ENCODE peak calls at places on chromosome 1, in six cellular contexts. One of them, this sample, is unnamed.

GRCh38 chr1:175906370-175906769 is 163.0 kb upstream of the TNR start:
- DNase-seq in fibroblast of lung: no peak
- DNase-seq in psoas muscle: no peak
- DNase-seq in GM13977: no peak
- DNase-seq in pancreas: no peak
- DNase-seq in right atrium auricular region: no peak
- DNase-seq in this sample: no peak

GRCh38 chr1:1191734-1192133 is 14.7 kb downstream of the TNFRSF18 start:
- DNase-seq in GM13977: no peak
- DNase-seq in fibroblast of lung: no peak
- DNase-seq in psoas muscle: no peak
- DNase-seq in right atrium auricular region: no peak
- DNase-seq in pancreas: no peak
- DNase-seq in this sample: no peak

GRCh38 chr1:64969305-64970066 is 3.1 kb upstream of the JAK1 start:
- DNase-seq in psoas muscle: no peak
- DNase-seq in GM13977: no peak
- DNase-seq in right atrium auricular region: no peak
- DNase-seq in pancreas: no peak
- DNase-seq in fibroblast of lung: peak; percentile 45
- DNase-seq in this sample: no peak

GRCh38 chr1:39988618-39989343 is 33.8 kb downstream of the MFSD2A start:
- DNase-seq in psoas muscle: no peak
- DNase-seq in pancreas: no peak
- DNase-seq in GM13977: no peak
- DNase-seq in fibroblast of lung: no peak
- DNase-seq in right atrium auricular region: no peak
- DNase-seq in this sample: no peak

GRCh38 chr1:88228153-88228552 is 455.9 kb upstream of the PKN2 start:
- DNase-seq in right atrium auricular region: no peak
- DNase-seq in GM13977: no peak
- DNase-seq in fibroblast of lung: no peak
- DNase-seq in psoas muscle: no peak
- DNase-seq in pancreas: no peak
- DNase-seq in this sample: no peak

GRCh38 chr1:228045871-228046270 is 36.6 kb upstream of the ARF1 start:
- DNase-seq in fibroblast of lung: no peak
- DNase-seq in pancreas: no peak
- DNase-seq in GM13977: no peak
- DNase-seq in right atrium auricular region: no peak
- DNase-seq in psoas muscle: no peak
- DNase-seq in this sample: no peak

GRCh38 chr1:42417191-42417590 is 36.6 kb downstream of the RIMKLA start:
- DNase-seq in right atrium auricular region: no peak
- DNase-seq in fibroblast of lung: no peak
- DNase-seq in GM13977: no peak
- DNase-seq in psoas muscle: no peak
- DNase-seq in pancreas: no peak
- DNase-seq in this sample: no peak

GRCh38 chr1:206583461-206584264 is 28.6 kb downstream of the EIF2D start:
- DNase-seq in GM13977: peak; percentile 71
- DNase-seq in psoas muscle: peak; percentile 75
- DNase-seq in fibroblast of lung: peak; percentile 75
- DNase-seq in pancreas: peak; percentile 75
- DNase-seq in right atrium auricular region: peak; percentile 87
- DNase-seq in this sample: peak; percentile 78

GRCh38 chr1:210828996-210829596 is 304.9 kb downstream of the KCNH1 start:
- DNase-seq in pancreas: no peak
- DNase-seq in fibroblast of lung: no peak
- DNase-seq in right atrium auricular region: no peak
- DNase-seq in psoas muscle: no peak
- DNase-seq in GM13977: no peak
- DNase-seq in this sample: no peak

GRCh38 chr1:63063367-63063766 is 259.0 kb upstream of the FOXD3 start:
- DNase-seq in psoas muscle: no peak
- DNase-seq in pancreas: no peak
- DNase-seq in fibroblast of lung: no peak
- DNase-seq in GM13977: no peak
- DNase-seq in right atrium auricular region: no peak
- DNase-seq in this sample: no peak
- TF ChIP-seq CTCF in psoas muscle: no peak
- TF ChIP-seq CTCF in pancreas: no peak
- TF ChIP-seq CTCF in fibroblast of lung: no peak
- TF ChIP-seq CTCF in GM13977: peak; percentile 35
- TF ChIP-seq CTCF in right atrium auricular region: no peak
- TF ChIP-seq CTCF in this sample: peak; percentile 24

DNA sequence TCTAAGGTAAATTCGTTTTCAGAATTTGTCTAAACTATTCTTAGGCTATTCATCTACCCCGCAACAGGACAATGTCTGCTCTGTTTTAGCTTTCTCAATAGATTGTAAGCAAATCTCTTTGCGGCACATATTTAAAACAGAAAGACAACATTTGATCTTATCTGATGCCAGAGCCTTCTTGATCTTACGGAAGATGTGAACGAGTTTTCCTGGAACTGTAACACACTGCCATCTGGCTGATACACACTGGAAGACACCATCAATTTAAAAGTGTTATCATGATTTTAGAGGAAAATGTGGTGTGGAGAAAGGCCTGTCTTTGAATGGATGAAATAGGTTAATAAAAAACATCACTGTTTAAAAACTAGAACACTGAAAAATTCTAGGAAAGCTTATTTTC is 36.1 kb downstream of the COA6 start:
- DNase-seq in psoas muscle: no peak
- DNase-seq in pancreas: no peak
- DNase-seq in fibroblast of lung: peak; percentile 21
- DNase-seq in right atrium auricular region: no peak
- DNase-seq in GM13977: no peak
- DNase-seq in this sample: no peak
- TF ChIP-seq CTCF in psoas muscle: no peak
- TF ChIP-seq CTCF in pancreas: no peak
- TF ChIP-seq CTCF in fibroblast of lung: peak; percentile 21
- TF ChIP-seq CTCF in right atrium auricular region: no peak
- TF ChIP-seq CTCF in GM13977: peak; percentile 24
- TF ChIP-seq CTCF in this sample: no peak

DNA sequence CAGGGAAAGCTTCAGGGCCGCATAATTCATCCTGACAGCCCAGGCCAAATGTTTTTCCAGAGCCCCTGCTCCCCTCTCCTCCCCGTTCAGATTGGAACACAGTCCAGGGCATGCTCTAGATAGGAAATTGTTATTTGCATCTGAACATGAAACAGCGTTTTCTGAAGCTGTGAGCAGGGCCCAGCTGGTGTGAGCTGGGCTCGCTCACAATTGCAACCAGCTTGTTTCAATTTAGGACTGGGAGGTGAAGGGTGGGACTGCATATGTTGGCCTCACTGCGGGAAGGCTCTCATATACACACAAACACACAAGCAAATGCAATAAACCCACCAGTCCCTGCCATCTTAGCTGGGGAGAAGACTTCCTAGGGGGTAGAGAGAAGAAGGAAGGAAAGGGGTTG is 253.3 kb upstream of the USP24 start:
- DNase-seq in psoas muscle: no peak
- DNase-seq in right atrium auricular region: no peak
- DNase-seq in pancreas: no peak
- DNase-seq in GM13977: no peak
- DNase-seq in fibroblast of lung: peak; percentile 73
- DNase-seq in this sample: no peak
- TF ChIP-seq CTCF in psoas muscle: no peak
- TF ChIP-seq CTCF in right atrium auricular region: no peak
- TF ChIP-seq CTCF in pancreas: no peak
- TF ChIP-seq CTCF in GM13977: no peak
- TF ChIP-seq CTCF in fibroblast of lung: no peak
- TF ChIP-seq CTCF in this sample: no peak

GRCh38 chr1:241269116-241269515 is 87.9 kb downstream of the RGS7 start:
- DNase-seq in psoas muscle: no peak
- DNase-seq in right atrium auricular region: no peak
- DNase-seq in GM13977: no peak
- DNase-seq in fibroblast of lung: no peak
- DNase-seq in pancreas: no peak
- DNase-seq in this sample: no peak
- TF ChIP-seq CTCF in psoas muscle: no peak
- TF ChIP-seq CTCF in right atrium auricular region: no peak
- TF ChIP-seq CTCF in GM13977: peak; percentile 7
- TF ChIP-seq CTCF in fibroblast of lung: no peak
- TF ChIP-seq CTCF in pancreas: no peak
- TF ChIP-seq CTCF in this sample: no peak

DNA sequence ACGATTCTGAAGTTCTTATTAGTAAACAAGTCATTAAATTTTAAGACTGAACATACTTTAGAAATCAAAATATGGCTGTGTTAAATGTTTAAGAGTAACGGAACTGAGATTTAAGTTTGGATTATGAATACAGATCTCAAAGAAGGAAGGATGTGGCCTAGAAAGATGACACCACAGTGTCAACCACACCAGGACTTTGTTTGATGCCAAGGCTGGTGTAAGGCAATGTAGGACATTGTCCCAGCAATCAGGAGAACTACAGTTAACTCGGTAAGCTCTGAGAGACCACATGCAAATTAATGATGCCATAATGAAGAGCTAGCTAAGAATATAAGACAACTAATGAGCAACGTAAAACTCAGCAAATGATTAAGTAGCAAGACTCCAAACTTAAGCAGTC is 932.9 kb downstream of the ADGRL2 start:
- DNase-seq in pancreas: no peak
- DNase-seq in fibroblast of lung: no peak
- DNase-seq in GM13977: no peak
- DNase-seq in psoas muscle: no peak
- DNase-seq in right atrium auricular region: no peak
- DNase-seq in this sample: no peak
- TF ChIP-seq CTCF in pancreas: no peak
- TF ChIP-seq CTCF in fibroblast of lung: no peak
- TF ChIP-seq CTCF in GM13977: no peak
- TF ChIP-seq CTCF in psoas muscle: no peak
- TF ChIP-seq CTCF in right atrium auricular region: no peak
- TF ChIP-seq CTCF in this sample: no peak

GRCh38 chr1:109782927-109783326 is 19.2 kb upstream of the EPS8L3 start:
- DNase-seq in psoas muscle: no peak
- DNase-seq in pancreas: no peak
- DNase-seq in fibroblast of lung: no peak
- DNase-seq in right atrium auricular region: no peak
- DNase-seq in GM13977: no peak
- DNase-seq in this sample: no peak

GRCh38 chr1:109783436-109783835 is 19.7 kb upstream of the EPS8L3 start:
- DNase-seq in GM13977: no peak
- DNase-seq in psoas muscle: no peak
- DNase-seq in pancreas: no peak
- DNase-seq in right atrium auricular region: no peak
- DNase-seq in fibroblast of lung: peak; percentile 76
- DNase-seq in this sample: no peak

GRCh38 chr1:109782514-109782913 is 18.8 kb upstream of the EPS8L3 start:
- DNase-seq in fibroblast of lung: peak; percentile 39
- DNase-seq in GM13977: no peak
- DNase-seq in psoas muscle: no peak
- DNase-seq in pancreas: no peak
- DNase-seq in right atrium auricular region: no peak
- DNase-seq in this sample: no peak

GRCh38 chr1:109780982-109781381 is 17.3 kb upstream of the EPS8L3 start:
- DNase-seq in fibroblast of lung: no peak
- DNase-seq in psoas muscle: no peak
- DNase-seq in GM13977: no peak
- DNase-seq in right atrium auricular region: no peak
- DNase-seq in pancreas: no peak
- DNase-seq in this sample: no peak

DNA sequence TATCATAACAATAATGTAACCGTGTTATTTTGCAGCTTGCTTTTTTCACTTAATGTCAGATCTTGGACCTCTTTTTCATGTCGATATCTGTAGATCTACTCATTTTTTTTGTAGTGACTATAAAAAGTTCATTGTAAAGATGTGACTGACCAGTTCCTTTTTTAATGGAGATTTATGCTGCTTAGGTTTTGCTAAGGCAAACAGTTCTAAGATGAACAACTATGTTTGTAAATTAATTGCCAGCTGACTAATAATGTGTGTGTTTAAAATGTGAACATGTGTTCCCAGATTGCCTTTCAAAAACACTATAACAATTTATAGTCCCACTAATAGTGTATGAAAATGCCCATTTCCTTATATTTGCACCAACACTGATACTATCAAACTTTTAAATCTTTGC is 18.1 kb upstream of the EPS8L3 start:
- DNase-seq in fibroblast of lung: peak; percentile 31
- DNase-seq in right atrium auricular region: no peak
- DNase-seq in psoas muscle: no peak
- DNase-seq in GM13977: no peak
- DNase-seq in pancreas: no peak
- DNase-seq in this sample: no peak
- TF ChIP-seq CTCF in fibroblast of lung: no peak
- TF ChIP-seq CTCF in right atrium auricular region: no peak
- TF ChIP-seq CTCF in psoas muscle: no peak
- TF ChIP-seq CTCF in GM13977: no peak
- TF ChIP-seq CTCF in pancreas: no peak
- TF ChIP-seq CTCF in this sample: no peak